ENCODE peak calls at places on chromosomes 7 and 10, in eight cellular contexts. C is fibroblast of pulmonary artery, Y is erythroblast, M is uterus, N is coronary artery, A is RKO, W is activated T-cell treated with anti-CD3 and anti-CD28 coated beads for 24 hours, Q is GM20000. R is an unnamed sample.

GRCh38 chr10:69644658-69645295 is 14.7 kb downstream of the FAM241B start:
- DNase-seq in C (peak), Y (peak), M (peak), N (no peak), A (peak), W (peak), Q (peak), R (no peak)

GRCh38 chr7:55441668-55442305 is 76.7 kb downstream of the LANCL2 start:
- DNase-seq in C (peak), Y (no peak), M (no peak), N (no peak), A (no peak), W (no peak), Q (no peak), R (no peak)

GRCh38 chr7:141701489-141702046 is 398 bp downstream of the DENND11 start:
- DNase-seq in C (peak), Y (peak), M (peak), N (no peak), A (peak), W (peak), Q (peak), R (peak)

GRCh38 chr7:47755248-47755647 is 173.3 kb upstream of the TNS3 start:
- DNase-seq in C (no peak), Y (no peak), M (no peak), N (no peak), A (no peak), W (no peak), Q (no peak), R (no peak)

GRCh38 chr10:98047009-98047741 is 16.8 kb upstream of the CRTAC1 start:
- DNase-seq in C (peak), Y (peak), M (peak), N (no peak), A (no peak), W (no peak), Q (no peak), R (no peak)

GRCh38 chr10:58969578-58969977 is 206.9 kb upstream of the PHYHIPL start:
- DNase-seq in C (peak), Y (no peak), M (no peak), N (no peak), A (no peak), W (no peak), Q (no peak), R (no peak)

GRCh38 chr7:2894118-2894940 is 50.2 kb upstream of the GNA12 start:
- DNase-seq in C (no peak), Y (no peak), M (no peak), N (no peak), A (no peak), W (peak), Q (peak), R (peak)

GRCh38 chr7:5679741-5680473 is 101.6 kb downstream of the RNF216 start:
- DNase-seq in C (peak), Y (no peak), M (no peak), N (no peak), A (no peak), W (no peak), Q (peak), R (no peak)

GRCh38 chr10:10564081-10564480 is 453.6 kb upstream of the CELF2 start:
- DNase-seq in C (peak), Y (no peak), M (no peak), N (no peak), A (no peak), W (no peak), Q (no peak), R (no peak)